ENCODE peak calls at places on chromosomes 16 and 17, in six cellular contexts. One of them, this sample, is unnamed.

GRCh38 chr16:593406-593805 is 3.5 kb downstream of the RAB40C start:
- DNase-seq in EH: no peak
- DNase-seq in AG10803: no peak
- DNase-seq in NCI-H510A treated with DMSO at 0.1 percent for 48 hours: peak
- DNase-seq in DMS153: peak
- DNase-seq in K562: no peak
- DNase-seq in this sample: no peak

GRCh38 chr17:67056746-67057490 is 12.6 kb downstream of the CACNG1 start:
- DNase-seq in DMS153: no peak
- DNase-seq in K562: no peak
- DNase-seq in NCI-H510A treated with DMSO at 0.1 percent for 48 hours: no peak
- DNase-seq in AG10803: no peak
- DNase-seq in EH: no peak
- DNase-seq in this sample: no peak

GRCh38 chr17:57459286-57459915 is 203.1 kb downstream of the MSI2 start:
- DNase-seq in AG10803: no peak
- DNase-seq in EH: peak
- DNase-seq in K562: peak
- DNase-seq in NCI-H510A treated with DMSO at 0.1 percent for 48 hours: peak
- DNase-seq in DMS153: no peak
- DNase-seq in this sample: peak

GRCh38 chr17:63685021-63685420 is 14.9 kb downstream of the LIMD2 start:
- DNase-seq in DMS153: no peak
- DNase-seq in NCI-H510A treated with DMSO at 0.1 percent for 48 hours: no peak
- DNase-seq in AG10803: peak
- DNase-seq in K562: no peak
- DNase-seq in EH: no peak
- DNase-seq in this sample: no peak

GRCh38 chr16:55274391-55274790 is 49.6 kb upstream of the IRX6 start:
- DNase-seq in AG10803: no peak
- DNase-seq in NCI-H510A treated with DMSO at 0.1 percent for 48 hours: no peak
- DNase-seq in K562: no peak
- DNase-seq in DMS153: no peak
- DNase-seq in EH: no peak
- DNase-seq in this sample: no peak

GRCh38 chr17:18011286-18011685 is 27.7 kb downstream of the ATPAF2 start:
- DNase-seq in K562: no peak
- DNase-seq in EH: no peak
- DNase-seq in AG10803: no peak
- DNase-seq in DMS153: no peak
- DNase-seq in NCI-H510A treated with DMSO at 0.1 percent for 48 hours: no peak
- DNase-seq in this sample: no peak

GRCh38 chr16:8931864-8932263 is 31.8 kb downstream of the USP7 start:
- DNase-seq in AG10803: peak
- DNase-seq in DMS153: no peak
- DNase-seq in NCI-H510A treated with DMSO at 0.1 percent for 48 hours: no peak
- DNase-seq in EH: peak
- DNase-seq in K562: peak
- DNase-seq in this sample: no peak

GRCh38 chr16:73792199-73793108 is 504.2 kb upstream of the PSMD7 start:
- DNase-seq in AG10803: no peak
- DNase-seq in NCI-H510A treated with DMSO at 0.1 percent for 48 hours: no peak
- DNase-seq in DMS153: no peak
- DNase-seq in K562: no peak
- DNase-seq in EH: no peak
- DNase-seq in this sample: no peak

GRCh38 chr17:80122026-80122575 is 20.7 kb downstream of the GAA start:
- DNase-seq in K562: no peak
- DNase-seq in AG10803: no peak
- DNase-seq in NCI-H510A treated with DMSO at 0.1 percent for 48 hours: no peak
- DNase-seq in EH: no peak
- DNase-seq in DMS153: no peak
- DNase-seq in this sample: no peak

GRCh38 chr17:32689348-32689747 is 187.6 kb downstream of the MYO1D start:
- DNase-seq in NCI-H510A treated with DMSO at 0.1 percent for 48 hours: no peak
- DNase-seq in EH: peak
- DNase-seq in AG10803: no peak
- DNase-seq in DMS153: no peak
- DNase-seq in K562: no peak
- DNase-seq in this sample: no peak

GRCh38 chr16:11497329-11497805 is 89.4 kb downstream of the LITAF start:
- DNase-seq in NCI-H510A treated with DMSO at 0.1 percent for 48 hours: peak
- DNase-seq in AG10803: peak
- DNase-seq in K562: no peak
- DNase-seq in DMS153: peak
- DNase-seq in EH: peak
- DNase-seq in this sample: no peak

GRCh38 chr16:82507271-82507670 is 119.5 kb upstream of the CDH13 start:
- DNase-seq in AG10803: no peak
- DNase-seq in EH: no peak
- DNase-seq in NCI-H510A treated with DMSO at 0.1 percent for 48 hours: no peak
- DNase-seq in K562: no peak
- DNase-seq in DMS153: no peak
- DNase-seq in this sample: no peak

GRCh38 chr17:82012482-82013295 is 10.0 kb downstream of the CENPX start:
- DNase-seq in EH: peak
- DNase-seq in K562: no peak
- DNase-seq in AG10803: no peak
- DNase-seq in DMS153: peak
- DNase-seq in NCI-H510A treated with DMSO at 0.1 percent for 48 hours: peak
- DNase-seq in this sample: no peak

GRCh38 chr16:84648595-84649510 is 542 bp downstream of the KLHL36 start:
- DNase-seq in AG10803: no peak
- DNase-seq in NCI-H510A treated with DMSO at 0.1 percent for 48 hours: no peak
- DNase-seq in K562: peak
- DNase-seq in DMS153: no peak
- DNase-seq in EH: peak
- DNase-seq in this sample: peak

GRCh38 chr17:29510953-29511352 is 55.9 kb downstream of the ABHD15 start:
- DNase-seq in K562: no peak
- DNase-seq in DMS153: no peak
- DNase-seq in NCI-H510A treated with DMSO at 0.1 percent for 48 hours: no peak
- DNase-seq in EH: no peak
- DNase-seq in AG10803: no peak
- DNase-seq in this sample: no peak

GRCh38 chr16:3642397-3643094 is 11.9 kb upstream of the DNASE1 start:
- DNase-seq in DMS153: peak
- DNase-seq in AG10803: no peak
- DNase-seq in EH: peak
- DNase-seq in K562: peak
- DNase-seq in NCI-H510A treated with DMSO at 0.1 percent for 48 hours: peak
- DNase-seq in this sample: no peak

GRCh38 chr17:36827056-36827455 is 110.2 kb upstream of the LHX1 start:
- DNase-seq in DMS153: no peak
- DNase-seq in EH: no peak
- DNase-seq in NCI-H510A treated with DMSO at 0.1 percent for 48 hours: no peak
- DNase-seq in AG10803: no peak
- DNase-seq in K562: no peak
- DNase-seq in this sample: no peak

GRCh38 chr17:51121620-51122472 is 1.2 kb upstream of the SPAG9 start:
- DNase-seq in EH: peak
- DNase-seq in K562: peak
- DNase-seq in NCI-H510A treated with DMSO at 0.1 percent for 48 hours: peak
- DNase-seq in DMS153: peak
- DNase-seq in AG10803: peak
- DNase-seq in this sample: peak

GRCh38 chr17:8693328-8693727 is 51.3 kb downstream of the CCDC42 start:
- DNase-seq in EH: no peak
- DNase-seq in NCI-H510A treated with DMSO at 0.1 percent for 48 hours: no peak
- DNase-seq in K562: no peak
- DNase-seq in DMS153: no peak
- DNase-seq in AG10803: no peak
- DNase-seq in this sample: no peak

GRCh38 chr17:80431246-80432195 is 16.6 kb downstream of the ENDOV start:
- DNase-seq in AG10803: no peak
- DNase-seq in DMS153: no peak
- DNase-seq in NCI-H510A treated with DMSO at 0.1 percent for 48 hours: no peak
- DNase-seq in EH: no peak
- DNase-seq in K562: no peak
- DNase-seq in this sample: no peak

GRCh38 chr17:231966-232807 is 50.7 kb upstream of the DOC2B start:
- DNase-seq in NCI-H510A treated with DMSO at 0.1 percent for 48 hours: no peak
- DNase-seq in DMS153: no peak
- DNase-seq in EH: no peak
- DNase-seq in AG10803: no peak
- DNase-seq in K562: no peak
- DNase-seq in this sample: no peak

GRCh38 chr16:62041401-62041800 is 5.2 kb upstream of the CDH8 start:
- DNase-seq in DMS153: peak
- DNase-seq in K562: no peak
- DNase-seq in EH: peak
- DNase-seq in NCI-H510A treated with DMSO at 0.1 percent for 48 hours: peak
- DNase-seq in AG10803: peak
- DNase-seq in this sample: no peak

GRCh38 chr17:49409066-49409465 is 5.6 kb downstream of the PHB1 start:
- DNase-seq in NCI-H510A treated with DMSO at 0.1 percent for 48 hours: no peak
- DNase-seq in EH: no peak
- DNase-seq in K562: no peak
- DNase-seq in DMS153: peak
- DNase-seq in AG10803: no peak
- DNase-seq in this sample: no peak

GRCh38 chr17:5500247-5500803 is 14.0 kb downstream of the MIS12 start:
- DNase-seq in DMS153: no peak
- DNase-seq in AG10803: no peak
- DNase-seq in K562: no peak
- DNase-seq in NCI-H510A treated with DMSO at 0.1 percent for 48 hours: no peak
- DNase-seq in EH: peak
- DNase-seq in this sample: no peak

GRCh38 chr17:61247438-61247837 is 152.2 kb upstream of the TBX2 start:
- DNase-seq in DMS153: no peak
- DNase-seq in AG10803: peak
- DNase-seq in EH: peak
- DNase-seq in K562: no peak
- DNase-seq in NCI-H510A treated with DMSO at 0.1 percent for 48 hours: no peak
- DNase-seq in this sample: no peak

GRCh38 chr17:7842380-7842949 is 8.4 kb downstream of the KDM6B start:
- DNase-seq in AG10803: peak
- DNase-seq in DMS153: no peak
- DNase-seq in K562: peak
- DNase-seq in NCI-H510A treated with DMSO at 0.1 percent for 48 hours: no peak
- DNase-seq in EH: peak
- DNase-seq in this sample: peak

GRCh38 chr17:75048396-75048933 is 1.4 kb downstream of the KCTD2 start:
- DNase-seq in EH: peak
- DNase-seq in DMS153: no peak
- DNase-seq in AG10803: peak
- DNase-seq in NCI-H510A treated with DMSO at 0.1 percent for 48 hours: no peak
- DNase-seq in K562: no peak
- DNase-seq in this sample: no peak

GRCh38 chr17:9139695-9140094 is 118.4 kb downstream of the NTN1 start:
- DNase-seq in NCI-H510A treated with DMSO at 0.1 percent for 48 hours: no peak
- DNase-seq in EH: no peak
- DNase-seq in DMS153: no peak
- DNase-seq in K562: no peak
- DNase-seq in AG10803: no peak
- DNase-seq in this sample: no peak

GRCh38 chr16:12907670-12908233 is 6.4 kb downstream of the SHISA9 start:
- DNase-seq in NCI-H510A treated with DMSO at 0.1 percent for 48 hours: no peak
- DNase-seq in DMS153: no peak
- DNase-seq in K562: peak
- DNase-seq in AG10803: no peak
- DNase-seq in EH: peak
- DNase-seq in this sample: no peak

GRCh38 chr16:80317132-80318098 is 223.4 kb upstream of the DYNLRB2 start:
- DNase-seq in NCI-H510A treated with DMSO at 0.1 percent for 48 hours: no peak
- DNase-seq in EH: peak
- DNase-seq in K562: no peak
- DNase-seq in DMS153: no peak
- DNase-seq in AG10803: no peak
- DNase-seq in this sample: no peak